ENCODE peak calls at places on chromosomes 3 and 15, in five cellular contexts. One of them, this sample, is unnamed.

GRCh38 chr3:43691120-43692002 is 623 bp downstream of the ABHD5 start:
- DNase-seq in T-helper 9 cell: peak; percentile 21
- DNase-seq in GM04504: no peak
- DNase-seq in pons: no peak
- DNase-seq in stimulated activated CD4-positive, alpha-beta T cell treated with anti-CD3 and anti-CD28 coated beads, Interleukin-15, amount 100 ng/mL, for 24 hours: peak; percentile 58
- DNase-seq in this sample: peak; percentile 76

GRCh38 chr3:168094580-168094876 is 1.2 kb downstream of the GOLIM4 start:
- DNase-seq in T-helper 9 cell: no peak
- DNase-seq in GM04504: no peak
- DNase-seq in pons: no peak
- DNase-seq in stimulated activated CD4-positive, alpha-beta T cell treated with anti-CD3 and anti-CD28 coated beads, Interleukin-15, amount 100 ng/mL, for 24 hours: no peak
- DNase-seq in this sample: peak; percentile 70

GRCh38 chr3:169575381-169575780 is 88.1 kb downstream of the MECOM start:
- DNase-seq in T-helper 9 cell: no peak
- DNase-seq in GM04504: peak; percentile 4
- DNase-seq in pons: peak; percentile 3
- DNase-seq in stimulated activated CD4-positive, alpha-beta T cell treated with anti-CD3 and anti-CD28 coated beads, Interleukin-15, amount 100 ng/mL, for 24 hours: no peak
- DNase-seq in this sample: peak; percentile 29

GRCh38 chr3:99484871-99485270 is 153.5 kb upstream of the COL8A1 start:
- DNase-seq in T-helper 9 cell: no peak
- DNase-seq in GM04504: no peak
- DNase-seq in pons: no peak
- DNase-seq in stimulated activated CD4-positive, alpha-beta T cell treated with anti-CD3 and anti-CD28 coated beads, Interleukin-15, amount 100 ng/mL, for 24 hours: no peak
- DNase-seq in this sample: no peak

GRCh38 chr15:25246641-25247417 is 192.0 kb downstream of the UBE3A start:
- DNase-seq in T-helper 9 cell: no peak
- DNase-seq in GM04504: no peak
- DNase-seq in pons: no peak
- DNase-seq in stimulated activated CD4-positive, alpha-beta T cell treated with anti-CD3 and anti-CD28 coated beads, Interleukin-15, amount 100 ng/mL, for 24 hours: no peak
- DNase-seq in this sample: no peak

GRCh38 chr3:162193148-162193547 is 696.5 kb downstream of the OTOL1 start:
- DNase-seq in T-helper 9 cell: no peak
- DNase-seq in GM04504: no peak
- DNase-seq in pons: no peak
- DNase-seq in stimulated activated CD4-positive, alpha-beta T cell treated with anti-CD3 and anti-CD28 coated beads, Interleukin-15, amount 100 ng/mL, for 24 hours: no peak
- DNase-seq in this sample: no peak

GRCh38 chr15:51267047-51267713 is 71.2 kb downstream of the CYP19A1 start:
- DNase-seq in T-helper 9 cell: no peak
- DNase-seq in GM04504: no peak
- DNase-seq in pons: no peak
- DNase-seq in stimulated activated CD4-positive, alpha-beta T cell treated with anti-CD3 and anti-CD28 coated beads, Interleukin-15, amount 100 ng/mL, for 24 hours: peak; percentile 4
- DNase-seq in this sample: no peak

GRCh38 chr15:37093480-37094410 is 6.6 kb downstream of the MEIS2 start:
- DNase-seq in T-helper 9 cell: no peak
- DNase-seq in GM04504: peak; percentile 58
- DNase-seq in pons: peak; percentile 89
- DNase-seq in stimulated activated CD4-positive, alpha-beta T cell treated with anti-CD3 and anti-CD28 coated beads, Interleukin-15, amount 100 ng/mL, for 24 hours: no peak
- DNase-seq in this sample: no peak